ENCODE peak calls at places on chromosomes 1 and 21, in seven cellular contexts. One of them, this sample, is unnamed.

GRCh38 chr1:2431503-2431902 is 19.1 kb upstream of the PEX10 start:
- DNase-seq in IMR-90: no peak
- DNase-seq in tibial nerve: no peak
- DNase-seq in dorsolateral prefrontal cortex: no peak
- DNase-seq in AG04449: no peak
- DNase-seq in upper lobe of right lung: no peak
- DNase-seq in HFF-Myc: no peak
- DNase-seq in this sample: peak

GRCh38 chr1:55836086-55836485 is 620.9 kb upstream of the USP24 start:
- DNase-seq in IMR-90: no peak
- DNase-seq in tibial nerve: no peak
- DNase-seq in dorsolateral prefrontal cortex: no peak
- DNase-seq in AG04449: no peak
- DNase-seq in upper lobe of right lung: no peak
- DNase-seq in HFF-Myc: no peak
- DNase-seq in this sample: no peak

GRCh38 chr1:27391511-27392095 is 819 bp upstream of the GPR3 start:
- DNase-seq in IMR-90: peak
- DNase-seq in tibial nerve: peak
- DNase-seq in dorsolateral prefrontal cortex: peak
- DNase-seq in AG04449: no peak
- DNase-seq in upper lobe of right lung: peak
- DNase-seq in HFF-Myc: no peak
- DNase-seq in this sample: peak

GRCh38 chr1:24391882-24392603 is 21.5 kb downstream of the STPG1 start:
- DNase-seq in IMR-90: peak
- DNase-seq in tibial nerve: peak
- DNase-seq in dorsolateral prefrontal cortex: peak
- DNase-seq in AG04449: no peak
- DNase-seq in upper lobe of right lung: peak
- DNase-seq in HFF-Myc: no peak
- DNase-seq in this sample: peak

GRCh38 chr1:21289700-21290545 is at the start of gene ECE1:
- DNase-seq in IMR-90: no peak
- DNase-seq in tibial nerve: no peak
- DNase-seq in dorsolateral prefrontal cortex: no peak
- DNase-seq in AG04449: no peak
- DNase-seq in upper lobe of right lung: peak
- DNase-seq in HFF-Myc: no peak
- DNase-seq in this sample: peak

GRCh38 chr21:42392731-42393442 is 3.0 kb downstream of the TMPRSS3 start:
- DNase-seq in IMR-90: no peak
- DNase-seq in tibial nerve: no peak
- DNase-seq in dorsolateral prefrontal cortex: no peak
- DNase-seq in AG04449: no peak
- DNase-seq in upper lobe of right lung: peak
- DNase-seq in HFF-Myc: no peak
- DNase-seq in this sample: no peak

GRCh38 chr1:184624051-184624450 is 130.6 kb downstream of the EDEM3 start:
- DNase-seq in IMR-90: no peak
- DNase-seq in tibial nerve: no peak
- DNase-seq in dorsolateral prefrontal cortex: no peak
- DNase-seq in AG04449: no peak
- DNase-seq in upper lobe of right lung: no peak
- DNase-seq in HFF-Myc: no peak
- DNase-seq in this sample: no peak

GRCh38 chr1:184272178-184272866 is 114.5 kb upstream of the C1orf21 start:
- DNase-seq in IMR-90: peak
- DNase-seq in tibial nerve: no peak
- DNase-seq in dorsolateral prefrontal cortex: no peak
- DNase-seq in AG04449: no peak
- DNase-seq in upper lobe of right lung: no peak
- DNase-seq in HFF-Myc: no peak
- DNase-seq in this sample: no peak

GRCh38 chr1:20574686-20575543 is 14.0 kb upstream of the CDA start:
- DNase-seq in IMR-90: peak
- DNase-seq in tibial nerve: peak
- DNase-seq in dorsolateral prefrontal cortex: peak
- DNase-seq in AG04449: no peak
- DNase-seq in upper lobe of right lung: peak
- DNase-seq in HFF-Myc: peak
- DNase-seq in this sample: peak

GRCh38 chr1:46612937-46613660 is 3.5 kb downstream of the MOB3C start:
- DNase-seq in IMR-90: no peak
- DNase-seq in tibial nerve: no peak
- DNase-seq in dorsolateral prefrontal cortex: peak
- DNase-seq in AG04449: no peak
- DNase-seq in upper lobe of right lung: no peak
- DNase-seq in HFF-Myc: no peak
- DNase-seq in this sample: no peak

GRCh38 chr1:41533016-41533730 is 48.7 kb upstream of the EDN2 start:
- DNase-seq in IMR-90: no peak
- DNase-seq in tibial nerve: no peak
- DNase-seq in dorsolateral prefrontal cortex: no peak
- DNase-seq in AG04449: no peak
- DNase-seq in upper lobe of right lung: peak
- DNase-seq in HFF-Myc: no peak
- DNase-seq in this sample: no peak

GRCh38 chr1:21212126-21212525 is 35.4 kb upstream of the EIF4G3 start:
- DNase-seq in IMR-90: peak
- DNase-seq in tibial nerve: no peak
- DNase-seq in dorsolateral prefrontal cortex: no peak
- DNase-seq in AG04449: no peak
- DNase-seq in upper lobe of right lung: no peak
- DNase-seq in HFF-Myc: no peak
- DNase-seq in this sample: no peak

GRCh38 chr1:119006406-119007279 is 18.5 kb upstream of the TBX15 start:
- DNase-seq in IMR-90: no peak
- DNase-seq in tibial nerve: no peak
- DNase-seq in dorsolateral prefrontal cortex: no peak
- DNase-seq in AG04449: no peak
- DNase-seq in upper lobe of right lung: no peak
- DNase-seq in HFF-Myc: no peak
- DNase-seq in this sample: no peak

DNA sequence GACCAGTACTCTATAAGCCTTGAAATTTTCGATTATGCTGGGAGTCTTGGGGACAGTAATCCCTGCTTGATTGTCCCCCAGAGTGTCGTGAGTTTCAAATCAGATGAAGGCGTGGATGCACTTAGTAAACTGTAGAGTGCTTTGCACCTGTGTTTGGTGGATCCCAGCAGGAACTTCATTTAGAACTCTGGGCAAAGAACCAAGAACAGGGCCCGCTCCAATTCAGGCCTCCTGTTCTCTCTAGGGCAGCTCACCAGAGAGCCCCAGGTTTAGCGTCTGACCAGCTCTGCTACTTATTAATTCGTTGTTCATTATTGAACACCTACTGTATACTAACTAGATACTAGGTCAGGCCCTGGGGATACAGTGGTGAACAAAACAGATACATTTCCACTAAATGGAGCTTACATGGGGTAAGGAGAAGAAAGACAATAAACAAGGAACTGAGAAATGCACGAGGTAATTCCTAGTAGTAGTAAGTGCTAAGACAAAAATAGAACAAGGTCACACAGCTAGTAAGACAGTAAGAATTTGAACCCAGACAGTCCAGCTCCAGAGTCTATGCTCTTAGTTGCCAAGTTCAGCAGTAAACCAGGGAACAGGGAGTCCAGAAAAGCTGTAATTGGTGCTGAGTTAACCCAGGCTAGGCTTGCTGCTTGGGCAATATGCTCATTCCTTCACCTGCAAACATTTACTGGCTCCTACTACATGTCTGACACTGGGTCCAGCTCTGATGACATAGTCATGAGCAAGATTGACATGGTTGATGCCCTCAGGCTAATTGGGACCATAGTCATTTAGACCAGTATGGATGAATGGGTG is 1.7 kb downstream of the GPX7 start:
- DNase-seq in IMR-90: peak
- DNase-seq in tibial nerve: no peak
- DNase-seq in dorsolateral prefrontal cortex: peak
- DNase-seq in AG04449: no peak
- DNase-seq in upper lobe of right lung: no peak
- DNase-seq in HFF-Myc: no peak
- DNase-seq in this sample: no peak
- H3K4me3 ChIP-seq in IMR-90: no peak
- H3K4me3 ChIP-seq in tibial nerve: no peak
- H3K4me3 ChIP-seq in dorsolateral prefrontal cortex: peak
- H3K4me3 ChIP-seq in AG04449: no peak
- H3K4me3 ChIP-seq in upper lobe of right lung: no peak
- H3K4me3 ChIP-seq in HFF-Myc: no peak
- H3K4me3 ChIP-seq in this sample: no peak

DNA sequence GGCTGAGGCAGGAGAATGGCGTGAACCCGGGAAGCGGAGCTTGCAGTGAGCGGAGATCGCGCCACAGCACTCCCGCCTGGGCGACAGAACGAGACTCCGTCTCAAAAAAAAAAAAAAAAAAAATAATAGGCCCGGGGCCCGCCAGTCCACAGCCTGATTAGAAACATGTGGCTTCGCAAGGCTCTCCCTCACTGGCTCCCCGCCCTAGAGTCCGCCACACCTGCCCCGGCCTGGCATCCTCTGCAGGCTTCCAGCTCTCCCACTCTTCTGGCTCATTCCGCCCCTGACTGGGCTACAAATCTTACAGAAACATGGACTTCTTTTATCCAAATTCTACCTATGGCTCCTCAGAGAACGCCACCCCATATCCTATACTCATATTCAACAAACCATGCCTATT is 32.4 kb downstream of the PGBD5 start:
- DNase-seq in IMR-90: no peak
- DNase-seq in tibial nerve: no peak
- DNase-seq in dorsolateral prefrontal cortex: no peak
- DNase-seq in AG04449: no peak
- DNase-seq in upper lobe of right lung: no peak
- DNase-seq in HFF-Myc: no peak
- DNase-seq in this sample: no peak
- TF ChIP-seq CTCF in IMR-90: no peak
- TF ChIP-seq CTCF in tibial nerve: no peak
- TF ChIP-seq CTCF in dorsolateral prefrontal cortex: no peak
- TF ChIP-seq CTCF in AG04449: no peak
- TF ChIP-seq CTCF in upper lobe of right lung: no peak
- TF ChIP-seq CTCF in HFF-Myc: no peak
- TF ChIP-seq CTCF in this sample: no peak

DNA sequence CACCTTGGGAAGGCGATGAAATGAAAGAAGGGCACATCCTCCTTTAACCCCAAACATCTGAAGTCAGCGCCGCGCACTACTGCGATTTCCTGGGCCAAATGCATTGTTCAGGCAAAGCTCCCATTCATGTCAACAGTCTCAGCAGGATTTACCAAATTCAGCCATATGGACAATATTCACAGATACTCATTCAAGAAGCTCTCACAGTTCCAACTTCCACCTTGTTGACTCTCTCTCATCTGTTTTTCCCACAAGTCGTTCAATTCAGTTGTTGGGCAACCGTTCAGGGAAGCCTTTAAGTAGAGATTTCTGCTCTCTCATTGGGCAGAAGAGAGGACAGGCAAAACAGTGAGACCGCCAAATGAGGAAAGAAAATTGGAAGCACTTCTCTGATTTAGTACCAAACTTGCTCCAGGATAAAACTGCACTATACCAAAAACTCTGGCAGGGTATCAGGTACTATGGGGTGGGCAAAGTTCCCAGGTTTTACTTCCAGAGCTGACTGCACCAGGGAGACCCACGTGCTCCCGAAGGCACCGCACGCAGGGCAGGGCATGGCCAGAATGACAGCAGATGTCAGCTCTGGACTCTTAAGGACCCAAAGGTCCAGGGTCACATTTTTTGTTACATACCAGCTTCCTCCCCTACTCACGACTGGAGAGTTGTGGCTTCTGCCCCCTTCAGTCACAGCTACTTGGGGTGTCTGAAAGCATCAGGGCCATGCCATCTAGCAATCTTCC is 668.8 kb downstream of the KIF26B start:
- DNase-seq in IMR-90: no peak
- DNase-seq in tibial nerve: no peak
- DNase-seq in dorsolateral prefrontal cortex: peak
- DNase-seq in AG04449: peak
- DNase-seq in upper lobe of right lung: no peak
- DNase-seq in HFF-Myc: no peak
- DNase-seq in this sample: no peak
- H3K4me3 ChIP-seq in IMR-90: no peak
- H3K4me3 ChIP-seq in tibial nerve: no peak
- H3K4me3 ChIP-seq in dorsolateral prefrontal cortex: no peak
- H3K4me3 ChIP-seq in AG04449: no peak
- H3K4me3 ChIP-seq in upper lobe of right lung: no peak
- H3K4me3 ChIP-seq in HFF-Myc: no peak
- H3K4me3 ChIP-seq in this sample: no peak

GRCh38 chr1:44213222-44214112 is at the start of gene DMAP1:
- DNase-seq in IMR-90: peak
- DNase-seq in tibial nerve: peak
- DNase-seq in dorsolateral prefrontal cortex: peak
- DNase-seq in AG04449: peak
- DNase-seq in upper lobe of right lung: peak
- DNase-seq in HFF-Myc: peak
- DNase-seq in this sample: peak
- TF ChIP-seq CTCF in IMR-90: peak
- TF ChIP-seq CTCF in tibial nerve: peak
- TF ChIP-seq CTCF in dorsolateral prefrontal cortex: peak
- TF ChIP-seq CTCF in AG04449: no peak
- TF ChIP-seq CTCF in upper lobe of right lung: no peak
- TF ChIP-seq CTCF in HFF-Myc: no peak
- TF ChIP-seq CTCF in this sample: no peak

DNA sequence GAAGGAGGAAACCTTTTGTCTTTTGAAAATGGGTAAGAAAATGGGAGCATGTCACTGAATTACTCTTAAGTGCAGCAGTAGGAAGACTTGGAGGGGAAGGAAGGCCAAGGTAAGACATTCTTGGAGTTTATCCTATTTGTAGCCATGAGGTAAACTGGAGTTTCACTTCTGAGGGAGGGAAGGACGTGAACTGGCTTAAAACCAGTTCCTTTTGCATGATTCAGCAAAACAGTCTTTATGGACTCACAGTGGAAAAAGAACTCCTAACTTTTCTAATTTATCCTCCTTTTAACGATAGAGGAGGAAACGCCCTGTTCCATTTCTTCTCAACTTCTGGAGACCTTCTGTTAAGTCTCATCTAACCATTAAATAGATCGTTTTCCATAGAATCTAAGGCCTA is 2.5 kb downstream of the PRDX6 start:
- DNase-seq in IMR-90: peak
- DNase-seq in tibial nerve: no peak
- DNase-seq in dorsolateral prefrontal cortex: no peak
- DNase-seq in AG04449: no peak
- DNase-seq in upper lobe of right lung: no peak
- DNase-seq in HFF-Myc: no peak
- DNase-seq in this sample: no peak
- H3K4me3 ChIP-seq in IMR-90: no peak
- H3K4me3 ChIP-seq in tibial nerve: peak
- H3K4me3 ChIP-seq in dorsolateral prefrontal cortex: peak
- H3K4me3 ChIP-seq in AG04449: peak
- H3K4me3 ChIP-seq in upper lobe of right lung: peak
- H3K4me3 ChIP-seq in HFF-Myc: peak
- H3K4me3 ChIP-seq in this sample: no peak

This sample was measured in WERI-Rb-1.